ENCODE peak calls at places on chromosomes 11 and 22, in nine cellular contexts. S is fibroblast of villous mesenchyme, C is cardiac fibroblast, D is progenitor cell of endocrine pancreas, E is AG09309, A is astrocyte, V is thyroid gland, G is neural crest cell, X is PC-3. M is an unnamed sample.

GRCh38 chr11:113542420-113542819 is 67.2 kb upstream of the DRD2 start:
- DNase-seq in C (no peak), G (no peak), E (no peak), D (no peak), A (no peak), V (no peak), X (no peak), S (no peak), M (no peak)

GRCh38 chr22:17964647-17965046 is 59.7 kb downstream of the MICAL3 start:
- DNase-seq in V (peak), X (no peak), G (no peak), A (no peak), D (no peak), E (no peak), S (no peak), C (no peak), M (no peak)

GRCh38 chr11:86116996-86117705 is 48.3 kb upstream of the PICALM start:
- DNase-seq in A (peak), E (no peak), C (peak), V (no peak), X (peak), D (no peak), G (no peak), S (no peak), M (peak)

GRCh38 chr11:31412946-31413345 is 43.3 kb downstream of the DNAJC24 start:
- DNase-seq in E (peak), D (no peak), A (peak), S (peak), C (peak), X (peak), V (no peak), G (no peak), M (peak)

GRCh38 chr11:65181569-65182257 is at the start of gene CAPN1:
- DNase-seq in A (peak), C (peak), V (peak), X (peak), G (peak), S (peak), E (peak), D (peak), M (peak)

GRCh38 chr11:91790346-91790745 is 434.3 kb upstream of the FAT3 start:
- DNase-seq in V (no peak), S (no peak), E (no peak), G (no peak), D (no peak), A (no peak), X (no peak), C (no peak), M (no peak)

GRCh38 chr11:131691558-131692041 is 321.2 kb downstream of the NTM start:
- DNase-seq in C (peak), G (peak), V (peak), A (no peak), X (peak), D (peak), S (peak), E (no peak), M (no peak)

GRCh38 chr11:74138021-74138420 is 32.8 kb downstream of the C2CD3 start:
- DNase-seq in V (no peak), A (peak), D (no peak), C (peak), S (peak), X (peak), E (no peak), G (no peak), M (peak)

GRCh38 chr11:125452125-125452470 is 44.0 kb downstream of the FEZ1 start:
- DNase-seq in G (no peak), S (no peak), E (no peak), X (no peak), C (no peak), A (no peak), D (no peak), V (no peak), M (no peak)

GRCh38 chr11:3193373-3194015 is 25.1 kb downstream of the MRGPRG start:
- DNase-seq in G (no peak), V (no peak), S (no peak), E (no peak), C (no peak), X (no peak), A (no peak), D (no peak), M (no peak)

GRCh38 chr11:33452806-33453205 is 195.6 kb downstream of the HIPK3 start:
- DNase-seq in D (no peak), C (peak), X (peak), E (peak), A (peak), S (peak), V (no peak), G (no peak), M (peak)

GRCh38 chr11:57974132-57974531 is 49.5 kb upstream of the OR9Q1 start:
- DNase-seq in E (no peak), A (no peak), C (no peak), X (no peak), S (no peak), V (no peak), G (no peak), D (no peak), M (no peak)

GRCh38 chr11:14593671-14594070 is 49.9 kb upstream of the PDE3B start:
- DNase-seq in S (no peak), V (no peak), G (no peak), D (no peak), A (no peak), X (no peak), E (no peak), C (no peak), M (no peak)

GRCh38 chr11:102438311-102439062 is 14.1 kb downstream of the TMEM123 start:
- DNase-seq in C (no peak), S (no peak), X (no peak), A (no peak), E (no peak), G (no peak), V (peak), D (peak), M (no peak)

GRCh38 chr11:72023335-72023734 is 24.6 kb downstream of the IL18BP start:
- DNase-seq in V (no peak), A (no peak), C (no peak), X (peak), S (no peak), G (no peak), D (no peak), E (no peak), M (no peak)

GRCh38 chr11:115207166-115207591 is 297.0 kb downstream of the CADM1 start:
- DNase-seq in E (no peak), C (no peak), S (no peak), G (no peak), D (no peak), V (no peak), A (no peak), X (no peak), M (no peak)

GRCh38 chr11:71429701-71430100 is 18.5 kb downstream of the DHCR7 start:
- DNase-seq in E (no peak), A (no peak), G (no peak), C (no peak), S (no peak), D (no peak), X (peak), V (no peak), M (no peak)

GRCh38 chr11:76231339-76231738 is 25.0 kb upstream of the WNT11 start:
- DNase-seq in G (no peak), X (no peak), V (no peak), S (no peak), C (no peak), D (no peak), E (no peak), A (no peak), M (no peak)

GRCh38 chr11:95289378-95289777 is 58.4 kb upstream of the SESN3 start:
- DNase-seq in A (peak), G (no peak), E (no peak), V (no peak), S (no peak), X (peak), C (no peak), D (no peak), M (no peak)

DNA sequence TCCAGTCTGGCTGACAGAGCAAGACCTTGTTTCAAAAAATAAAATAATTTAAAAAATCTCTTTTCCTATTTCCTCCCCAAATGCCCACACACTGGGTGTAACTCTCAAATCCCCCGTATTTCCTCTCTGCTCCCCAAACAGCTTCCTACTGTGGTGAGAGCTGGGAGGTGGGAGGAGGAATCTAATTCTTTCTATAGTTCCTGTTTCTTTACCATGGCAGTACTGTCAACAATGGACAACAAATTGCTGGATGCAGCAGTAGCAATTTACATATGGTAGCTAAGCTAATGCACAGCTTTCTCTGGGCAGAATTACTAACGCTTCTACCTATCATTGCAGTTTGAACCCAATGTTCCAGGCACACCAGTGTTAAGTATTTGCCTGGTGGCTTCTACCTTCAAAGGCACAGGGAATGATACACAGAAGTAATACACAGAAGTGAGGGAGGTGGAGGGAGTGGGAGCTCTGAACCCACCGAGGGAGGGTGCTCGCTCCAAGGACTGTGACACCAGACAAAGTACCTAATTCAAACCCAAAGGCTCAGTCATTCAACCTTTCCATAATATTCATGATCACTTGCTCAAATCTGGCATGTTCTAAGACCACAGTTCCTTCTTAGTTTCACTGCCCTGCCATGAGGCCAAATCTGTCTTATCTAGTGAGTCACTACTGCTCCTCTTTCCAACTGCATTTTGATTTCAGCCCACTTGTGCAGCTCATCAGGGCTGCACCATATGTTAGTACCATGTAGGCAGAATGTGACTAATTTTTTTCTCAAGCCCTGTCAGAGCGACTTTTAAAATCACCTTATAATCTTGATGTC is 37.9 kb downstream of the CELF1 start:
- DNase-seq in G (no peak), C (peak), V (no peak), A (peak), S (peak), X (peak), D (no peak), E (peak), M (peak)
- TF ChIP-seq CTCF in G (no peak), C (no peak), V (no peak), A (no peak), S (no peak), X (no peak), D (no peak), E (no peak), M (no peak)

GRCh38 chr11:396511-396947 is 2.5 kb downstream of the PKP3 start:
- DNase-seq in S (peak), D (no peak), X (no peak), V (no peak), A (no peak), E (no peak), G (no peak), C (no peak), M (peak)
- TF ChIP-seq CTCF in S (peak), D (no peak), X (peak), V (no peak), A (no peak), E (peak), G (no peak), C (peak), M (peak)

GRCh38 chr11:134479206-134479955 is 67.3 kb upstream of the B3GAT1 start:
- DNase-seq in X (no peak), A (no peak), D (no peak), V (no peak), S (no peak), E (no peak), C (no peak), G (no peak), M (no peak)

GRCh38 chr11:134480129-134480652 is 68.1 kb upstream of the B3GAT1 start:
- DNase-seq in D (no peak), G (no peak), V (no peak), X (no peak), E (no peak), A (no peak), C (no peak), S (no peak), M (no peak)

GRCh38 chr11:134477486-134477885 is 65.4 kb upstream of the B3GAT1 start:
- DNase-seq in G (no peak), C (no peak), X (no peak), S (no peak), E (no peak), V (no peak), D (no peak), A (no peak), M (no peak)

GRCh38 chr11:134478176-134478575 is 66.1 kb upstream of the B3GAT1 start:
- DNase-seq in C (no peak), V (no peak), E (no peak), X (no peak), G (no peak), D (no peak), S (no peak), A (no peak), M (no peak)

GRCh38 chr11:134478611-134479010 is 66.6 kb upstream of the B3GAT1 start:
- DNase-seq in X (no peak), D (no peak), V (no peak), G (no peak), S (no peak), C (no peak), E (no peak), A (no peak), M (no peak)
- TF ChIP-seq CTCF in X (no peak), D (no peak), V (no peak), G (no peak), S (no peak), C (no peak), E (no peak), A (no peak), M (no peak)

GRCh38 chr11:118792642-118793124 is 1.7 kb upstream of the DDX6 start:
- DNase-seq in V (peak), C (peak), S (peak), G (peak), E (peak), X (peak), A (peak), D (peak), M (peak)

GRCh38 chr11:118791015-118791960 is at the start of gene DDX6:
- DNase-seq in C (peak), S (peak), E (peak), V (peak), D (peak), A (peak), G (peak), X (peak), M (peak)

GRCh38 chr11:118791961-118792578 is 1.1 kb upstream of the DDX6 start:
- DNase-seq in X (peak), G (no peak), E (no peak), C (peak), A (no peak), V (peak), S (no peak), D (peak), M (no peak)

GRCh38 chr11:118789501-118790356 is 1.2 kb downstream of the DDX6 start:
- DNase-seq in E (no peak), S (peak), D (no peak), G (no peak), A (peak), C (peak), V (no peak), X (peak), M (peak)

DNA sequence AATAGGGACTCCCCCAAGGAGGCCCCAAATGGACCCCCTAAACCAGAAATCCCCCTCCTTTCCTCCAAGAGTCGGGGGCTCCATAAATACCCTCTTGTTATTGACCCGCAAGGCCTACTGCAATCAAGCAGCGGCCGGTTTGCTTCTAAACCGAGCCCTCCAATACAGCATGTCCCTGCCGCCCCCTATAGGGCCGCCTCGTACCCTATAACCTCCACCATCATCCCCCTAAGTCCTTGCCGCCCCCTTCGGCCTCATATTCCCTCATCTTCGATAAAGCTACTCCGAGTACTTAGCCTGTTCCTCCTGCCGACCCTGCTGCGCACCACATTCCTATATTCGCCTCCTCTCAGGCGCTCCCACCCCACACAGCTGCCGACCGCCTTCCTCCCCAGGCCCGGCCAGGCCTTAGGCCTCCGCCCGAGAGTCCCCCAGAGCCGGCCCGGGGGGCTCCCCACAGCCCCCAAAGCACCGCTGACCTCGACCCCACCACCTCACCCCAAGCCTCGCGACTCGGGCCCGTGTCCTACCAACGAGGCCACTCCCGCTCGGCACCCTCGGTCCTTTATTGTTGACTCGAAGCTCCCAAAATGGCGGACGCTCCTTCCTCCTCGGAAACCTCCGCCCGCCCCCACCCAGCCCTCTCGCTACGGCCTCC is 478 bp downstream of the DDX6 start:
- DNase-seq in X (peak), E (peak), A (peak), D (peak), S (peak), C (peak), V (peak), G (peak), M (peak)
- TF ChIP-seq CTCF in X (peak), E (peak), A (peak), D (peak), S (peak), C (peak), V (peak), G (peak), M (peak)

DNA sequence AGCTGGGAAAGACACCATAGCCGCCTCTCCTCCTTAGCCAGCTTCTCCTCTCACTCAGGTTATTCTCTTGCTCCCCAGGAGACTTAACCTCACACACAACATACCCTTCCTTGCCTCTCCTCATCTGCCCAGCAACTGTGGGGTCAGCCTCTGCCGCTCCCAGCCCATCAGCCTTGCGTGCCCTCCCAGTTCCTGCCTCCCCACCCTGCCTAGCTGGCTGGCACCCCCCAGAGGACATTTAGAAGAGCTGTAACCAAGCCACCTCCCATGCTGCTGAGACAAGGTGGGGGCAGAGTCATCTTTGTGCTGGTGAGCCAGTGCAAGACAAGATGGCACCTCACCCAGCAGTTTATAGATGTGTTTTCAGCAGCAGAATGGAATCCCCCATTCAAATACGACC is 38.2 kb downstream of the TOM1 start:
- DNase-seq in C (no peak), G (no peak), A (no peak), E (no peak), X (no peak), V (no peak), D (no peak), S (no peak), M (no peak)
- TF ChIP-seq CTCF in C (no peak), G (no peak), A (no peak), E (peak), X (peak), V (no peak), D (no peak), S (peak), M (peak)

GRCh38 chr11:75154646-75155569 is 4.0 kb downstream of the SLCO2B1 start:
- DNase-seq in D (no peak), E (no peak), C (no peak), X (no peak), G (no peak), S (no peak), V (no peak), A (no peak), M (no peak)
- TF ChIP-seq CTCF in D (no peak), E (no peak), C (no peak), X (no peak), G (no peak), S (no peak), V (no peak), A (no peak), M (no peak)

GRCh38 chr11:898160-898517 is 12.5 kb downstream of the CHID1 start:
- DNase-seq in G (no peak), S (peak), D (no peak), A (no peak), V (peak), C (peak), X (peak), E (no peak), M (no peak)
- TF ChIP-seq CTCF in G (peak), S (peak), D (no peak), A (peak), V (peak), C (peak), X (peak), E (peak), M (peak)

M was measured in HFFc6.